ENCODE peak calls at places on chromosomes 7 and 10, in nine cellular contexts. I is foreskin fibroblast, Z is adipocyte, C is K562, H is LNCaP clone FGC, J is IMR-90, X is thoracic aorta, U is AG04449, A is sigmoid colon. L is an unnamed sample.

GRCh38 chr10:43965918-43966570 is 317.4 kb upstream of the ZNF32 start:
- DNase-seq in Z (no peak), I (no peak), X (no peak), J (no peak), A (no peak), C (no peak), U (no peak), H (no peak), L (no peak)

GRCh38 chr7:23184709-23185354 is 3.0 kb downstream of the NUP42 start:
- DNase-seq in C (peak), U (no peak), I (peak), X (no peak), H (no peak), J (peak), Z (peak), A (no peak), L (peak)

GRCh38 chr7:44797329-44798258 is 1.1 kb downstream of the PPIA start:
- DNase-seq in Z (peak), C (peak), J (peak), H (peak), I (peak), A (peak), U (peak), X (peak), L (peak)

GRCh38 chr7:20238754-20239324 is 21.7 kb upstream of the MACC1 start:
- DNase-seq in Z (no peak), A (no peak), X (no peak), I (no peak), U (no peak), H (no peak), J (no peak), C (peak), L (no peak)

GRCh38 chr7:27171636-27172387 is 2.3 kb downstream of the HOXA10 start:
- DNase-seq in I (peak), A (peak), Z (no peak), H (no peak), X (no peak), J (no peak), C (no peak), U (no peak), L (peak)

GRCh38 chr7:5695709-5696345 is 85.6 kb downstream of the RNF216 start:
- DNase-seq in H (no peak), Z (peak), I (peak), C (no peak), A (peak), X (no peak), U (no peak), J (peak), L (peak)

GRCh38 chr7:48365010-48365409 is 193.8 kb downstream of the ABCA13 start:
- DNase-seq in J (peak), A (no peak), U (no peak), Z (peak), I (no peak), C (no peak), X (no peak), H (no peak), L (no peak)

GRCh38 chr7:112286294-112287086 is 80.0 kb downstream of the ZNF277 start:
- DNase-seq in I (no peak), H (no peak), X (no peak), U (no peak), A (no peak), J (no peak), Z (no peak), C (no peak), L (no peak)

GRCh38 chr7:127349881-127350280 is 42.6 kb downstream of the ZNF800 start:
- DNase-seq in I (no peak), A (no peak), U (no peak), H (no peak), Z (no peak), X (no peak), C (no peak), J (no peak), L (no peak)

GRCh38 chr10:76432274-76433012 is 1001.0 kb downstream of the LRMDA start:
- DNase-seq in J (peak), Z (peak), I (peak), A (peak), H (no peak), U (no peak), X (peak), C (no peak), L (peak)

GRCh38 chr7:142720981-142721380 is 28.3 kb upstream of the PRSS1 start:
- DNase-seq in Z (no peak), H (no peak), A (no peak), I (no peak), C (no peak), X (no peak), J (no peak), U (no peak), L (no peak)

GRCh38 chr10:80253266-80253962 is 36.0 kb downstream of the MAT1A start:
- DNase-seq in Z (no peak), H (no peak), C (no peak), A (no peak), J (no peak), U (no peak), X (no peak), I (peak), L (no peak)

GRCh38 chr10:100744980-100745881 is at the start of gene PAX2:
- DNase-seq in Z (peak), H (no peak), J (no peak), X (no peak), C (peak), U (no peak), I (no peak), A (peak), L (no peak)
- H3K4me3 ChIP-seq in Z (no peak), H (no peak), J (no peak), X (peak), C (no peak), U (peak), I (no peak), A (no peak), L (no peak)

DNA sequence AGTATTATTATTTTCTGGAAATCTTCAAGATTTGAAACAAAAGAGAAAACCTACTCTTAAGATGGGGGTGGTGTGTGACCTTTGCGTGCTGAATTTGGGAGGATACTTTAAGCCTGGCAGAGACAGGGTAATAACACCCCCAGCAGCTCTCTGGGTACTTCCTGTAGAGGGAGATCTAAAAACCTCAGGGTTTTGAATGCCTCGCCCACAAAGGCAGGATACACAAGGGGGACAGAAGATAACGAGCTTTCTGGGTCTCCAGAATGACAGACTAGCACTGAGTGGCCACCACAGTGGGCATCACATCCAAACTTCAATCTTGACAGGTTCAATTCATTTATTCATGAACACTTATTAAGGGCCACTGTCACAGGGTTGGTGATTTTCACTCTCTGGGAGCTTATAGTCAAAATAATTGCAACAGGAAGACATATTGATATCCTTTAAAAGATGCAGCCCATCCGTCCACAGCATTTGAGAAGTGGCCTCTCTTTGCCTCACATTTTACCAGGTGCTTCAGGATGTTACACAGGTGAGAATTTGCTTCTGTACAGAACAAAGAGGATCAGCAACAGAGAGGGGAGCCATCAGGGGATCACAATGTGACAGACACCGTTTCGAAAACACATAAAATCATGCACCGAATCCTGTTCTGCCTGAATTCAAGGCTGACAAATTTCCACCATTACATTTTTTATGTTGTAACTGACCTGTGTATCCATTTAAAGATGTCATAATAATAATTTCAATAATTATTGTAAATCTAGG is 14.3 kb downstream of the CPA1 start:
- DNase-seq in Z (no peak), X (no peak), U (no peak), H (no peak), J (no peak), C (no peak), I (no peak), A (no peak), L (no peak)
- H3K4me3 ChIP-seq in Z (no peak), X (no peak), U (no peak), H (no peak), J (no peak), C (no peak), I (no peak), A (no peak), L (no peak)

GRCh38 chr7:17301491-17302101 is 3.1 kb downstream of the AHR start:
- DNase-seq in A (peak), Z (peak), C (peak), X (peak), H (no peak), U (no peak), I (peak), J (peak), L (peak)
- H3K4me3 ChIP-seq in A (peak), Z (peak), C (no peak), X (peak), H (no peak), U (no peak), I (peak), J (no peak), L (peak)

GRCh38 chr10:15852111-15852557 is 8.2 kb downstream of the MINDY3 start:
- DNase-seq in Z (no peak), I (no peak), U (no peak), J (no peak), A (no peak), H (peak), C (no peak), X (no peak), L (peak)
- H3K4me3 ChIP-seq in Z (no peak), I (no peak), U (no peak), J (no peak), A (no peak), H (no peak), C (no peak), X (no peak), L (no peak)